ENCODE peak calls at places on chromosomes 13 and 19, in eight cellular contexts. V is OCI-LY7; M is Peyer's patch; N is left ventricle myocardium inferior; U is hepatocyte; W is CD8-positive, alpha-beta memory T cell; Z is lung; G is ascending aorta. S is an unnamed sample.

GRCh38 chr13:32246468-32246867 is 68.7 kb downstream of the ZAR1L start:
- DNase-seq in V (peak), M (peak), N (peak), U (peak), W (no peak), Z (peak), G (peak), S (no peak)

GRCh38 chr13:45055902-45056648 is 64.2 kb upstream of the GTF2F2 start:
- DNase-seq in V (no peak), M (no peak), N (no peak), U (no peak), W (no peak), Z (no peak), G (no peak), S (no peak)

GRCh38 chr19:9128171-9128570 is 1.4 kb upstream of the OR7G3 start:
- DNase-seq in V (no peak), M (no peak), N (no peak), U (no peak), W (no peak), Z (no peak), G (no peak), S (no peak)

GRCh38 chr19:55930996-55931515 is 1.1 kb downstream of the NLRP13 start:
- DNase-seq in V (no peak), M (no peak), N (no peak), U (no peak), W (no peak), Z (no peak), G (no peak), S (no peak)

GRCh38 chr19:33193864-33194362 is at the start of gene LRP3:
- DNase-seq in V (no peak), M (no peak), N (peak), U (peak), W (no peak), Z (no peak), G (no peak), S (no peak)

GRCh38 chr19:46745521-46746280 is at the start of gene FKRP:
- DNase-seq in V (peak), M (peak), N (peak), U (peak), W (peak), Z (no peak), G (no peak), S (no peak)

GRCh38 chr19:5340637-5341447 is at the start of gene PTPRS:
- DNase-seq in V (peak), M (peak), N (peak), U (peak), W (peak), Z (peak), G (peak), S (no peak)

GRCh38 chr19:36215276-36216171 is 618 bp downstream of the ZNF146 start:
- DNase-seq in V (peak), M (peak), N (no peak), U (peak), W (no peak), Z (no peak), G (no peak), S (no peak)

GRCh38 chr13:113410472-113411201 is 42.7 kb downstream of the ADPRHL1 start:
- DNase-seq in V (no peak), M (no peak), N (no peak), U (no peak), W (no peak), Z (no peak), G (peak), S (peak)

GRCh38 chr19:15623711-15624318 is 8.8 kb downstream of the CYP4F8 start:
- DNase-seq in V (no peak), M (no peak), N (no peak), U (no peak), W (no peak), Z (no peak), G (no peak), S (no peak)

GRCh38 chr13:83890358-83890757 is 8.1 kb upstream of the SLITRK1 start:
- DNase-seq in V (no peak), M (no peak), N (no peak), U (no peak), W (no peak), Z (no peak), G (no peak), S (no peak)

GRCh38 chr19:18023596-18024212 is 15.7 kb downstream of the ARRDC2 start:
- DNase-seq in V (peak), M (peak), N (peak), U (no peak), W (peak), Z (no peak), G (peak), S (no peak)

GRCh38 chr19:4647676-4648644 is 8.6 kb downstream of the TNFAIP8L1 start:
- DNase-seq in V (no peak), M (no peak), N (peak), U (no peak), W (no peak), Z (no peak), G (no peak), S (no peak)

GRCh38 chr19:50321831-50322230 is 7.3 kb downstream of the KCNC3 start:
- DNase-seq in V (no peak), M (no peak), N (no peak), U (no peak), W (no peak), Z (no peak), G (no peak), S (no peak)

GRCh38 chr19:15913830-15914229 is 16.0 kb upstream of the CYP4F2 start:
- DNase-seq in V (no peak), M (no peak), N (no peak), U (no peak), W (no peak), Z (no peak), G (no peak), S (no peak)

GRCh38 chr19:6012416-6013170 is 34.7 kb upstream of the RANBP3 start:
- DNase-seq in V (no peak), M (no peak), N (no peak), U (no peak), W (no peak), Z (no peak), G (no peak), S (no peak)

GRCh38 chr19:15464394-15465385 is at the start of gene RASAL3:
- DNase-seq in V (peak), M (peak), N (no peak), U (no peak), W (peak), Z (no peak), G (no peak), S (no peak)

GRCh38 chr19:17902701-17903100 is 30.1 kb upstream of the CCDC124 start:
- DNase-seq in V (no peak), M (no peak), N (no peak), U (no peak), W (no peak), Z (no peak), G (no peak), S (peak)

GRCh38 chr19:8877854-8878705 is 45.9 kb downstream of the MBD3L1 start:
- DNase-seq in V (peak), M (no peak), N (no peak), U (no peak), W (no peak), Z (no peak), G (no peak), S (no peak)

GRCh38 chr13:37806666-37807065 is 62.9 kb downstream of the TRPC4 start:
- DNase-seq in V (no peak), M (no peak), N (no peak), U (peak), W (no peak), Z (no peak), G (no peak), S (no peak)

GRCh38 chr13:34344761-34345600 is 527.0 kb downstream of the RFC3 start:
- DNase-seq in V (no peak), M (no peak), N (no peak), U (no peak), W (no peak), Z (no peak), G (no peak), S (no peak)

GRCh38 chr13:27043013-27043412 is 128.6 kb downstream of the USP12 start:
- DNase-seq in V (no peak), M (no peak), N (no peak), U (peak), W (no peak), Z (peak), G (peak), S (peak)

GRCh38 chr19:33040994-33041827 is 23.5 kb downstream of the RHPN2 start:
- DNase-seq in V (no peak), M (no peak), N (no peak), U (peak), W (no peak), Z (no peak), G (no peak), S (no peak)

GRCh38 chr19:15297416-15298224 is 34.7 kb downstream of the BRD4 start:
- DNase-seq in V (peak), M (no peak), N (no peak), U (peak), W (no peak), Z (no peak), G (no peak), S (no peak)

GRCh38 chr19:46802152-46802551 is 13.8 kb upstream of the SLC1A5 start:
- DNase-seq in V (no peak), M (no peak), N (no peak), U (no peak), W (no peak), Z (no peak), G (no peak), S (no peak)

GRCh38 chr13:51158365-51158764 is 47.3 kb upstream of the C13orf42 start:
- DNase-seq in V (no peak), M (no peak), N (no peak), U (no peak), W (no peak), Z (no peak), G (no peak), S (no peak)

GRCh38 chr13:72666391-72666790 is 61.0 kb downstream of the MZT1 start:
- DNase-seq in V (no peak), M (no peak), N (no peak), U (no peak), W (no peak), Z (no peak), G (no peak), S (no peak)

GRCh38 chr19:7982651-7983099 is 22.8 kb downstream of the ELAVL1 start:
- DNase-seq in V (no peak), M (no peak), N (no peak), U (no peak), W (no peak), Z (no peak), G (no peak), S (no peak)

GRCh38 chr13:71290963-71291937 is 575.8 kb downstream of the DACH1 start:
- DNase-seq in V (peak), M (no peak), N (no peak), U (no peak), W (peak), Z (no peak), G (peak), S (no peak)

GRCh38 chr19:16315825-16316505 is 8.7 kb upstream of the KLF2 start:
- DNase-seq in V (no peak), M (no peak), N (peak), U (peak), W (no peak), Z (peak), G (peak), S (peak)

GRCh38 chr19:35042954-35043604 is 1.6 kb downstream of the HPN start:
- DNase-seq in V (no peak), M (no peak), N (no peak), U (no peak), W (no peak), Z (no peak), G (no peak), S (no peak)

GRCh38 chr19:35041548-35042055 is at the start of gene HPN:
- DNase-seq in V (no peak), M (no peak), N (no peak), U (peak), W (no peak), Z (peak), G (no peak), S (no peak)

GRCh38 chr19:35043906-35044305 is 2.4 kb downstream of the HPN start:
- DNase-seq in V (no peak), M (no peak), N (no peak), U (peak), W (no peak), Z (no peak), G (no peak), S (no peak)

GRCh38 chr19:35040826-35041547 is 534 bp upstream of the HPN start:
- DNase-seq in V (no peak), M (peak), N (peak), U (peak), W (no peak), Z (peak), G (peak), S (no peak)

DNA sequence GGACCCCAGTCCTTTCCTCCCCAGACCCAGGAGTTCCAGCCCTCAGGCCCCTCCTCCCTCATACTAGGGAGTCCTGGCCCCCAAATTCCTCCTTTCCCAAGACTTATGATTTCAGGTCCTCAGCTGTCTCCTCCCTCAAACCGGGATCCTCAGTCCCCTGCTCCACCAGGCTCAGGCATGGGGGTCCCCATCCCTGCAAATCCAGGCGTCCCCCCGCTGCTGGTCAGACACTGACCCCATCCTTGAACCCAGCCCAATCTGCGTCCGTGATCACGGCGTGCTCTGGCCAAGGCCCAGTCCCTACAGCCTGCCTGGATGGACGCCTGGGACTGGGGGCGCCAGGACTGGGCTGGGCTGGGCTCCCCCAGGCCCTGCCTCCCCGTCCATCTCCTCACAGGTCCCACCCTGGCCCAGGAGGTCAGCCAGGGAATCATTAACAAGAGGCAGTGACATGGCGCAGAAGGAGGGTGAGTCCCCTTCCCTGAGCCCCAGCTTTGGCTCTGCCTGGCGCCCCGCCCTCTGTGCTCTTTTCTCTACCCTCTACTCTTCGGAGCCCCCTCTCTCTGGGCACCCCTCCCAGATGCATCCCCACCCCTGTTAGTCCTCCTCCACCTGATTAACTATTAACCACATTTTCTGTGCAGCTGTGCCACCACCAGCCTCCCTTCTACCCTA is 672 bp downstream of the HPN start:
- DNase-seq in V (no peak), M (no peak), N (no peak), U (peak), W (no peak), Z (no peak), G (no peak), S (no peak)
- H3K4me3 ChIP-seq in V (no peak), M (no peak), N (no peak), U (peak), W (no peak), Z (peak), G (no peak), S (no peak)

DNA sequence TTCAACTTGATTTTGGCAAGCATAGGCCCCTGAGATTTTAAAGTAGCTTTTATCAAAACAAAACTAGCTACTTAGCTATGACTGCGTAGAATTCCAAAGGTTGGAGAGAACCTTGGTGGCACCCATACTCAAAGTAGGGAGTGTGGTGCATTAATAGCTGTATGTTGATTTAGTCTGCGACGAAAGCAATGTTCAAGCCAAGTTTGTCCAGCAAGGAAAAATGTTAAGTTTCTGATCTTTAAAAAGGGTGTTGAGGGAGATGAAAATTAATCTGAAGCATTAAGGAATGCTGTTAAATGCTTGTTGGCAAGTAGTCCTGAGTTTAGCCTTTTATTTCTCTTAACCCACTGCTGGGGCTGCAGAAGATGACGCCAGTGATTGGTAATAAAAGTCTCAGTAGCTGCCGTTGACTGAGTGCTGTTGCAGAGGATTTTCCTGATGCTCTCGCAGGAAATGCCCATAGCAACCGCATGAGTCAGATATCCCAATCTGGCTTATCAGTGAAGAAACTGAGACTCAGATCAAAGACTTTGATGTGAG is 75.9 kb upstream of the RNF113B start:
- DNase-seq in V (no peak), M (no peak), N (no peak), U (peak), W (no peak), Z (no peak), G (no peak), S (peak)
- H3K4me3 ChIP-seq in V (no peak), M (no peak), N (no peak), U (no peak), W (no peak), Z (no peak), G (peak), S (no peak)

GRCh38 chr19:10653732-10654609 is at the start of gene ILF3:
- DNase-seq in V (peak), M (peak), N (peak), U (peak), W (peak), Z (peak), G (peak), S (peak)
- H3K4me3 ChIP-seq in V (peak), M (peak), N (peak), U (peak), W (peak), Z (peak), G (peak), S (peak)

GRCh38 chr19:42309686-42310085 is 3.4 kb upstream of the TMEM145 start:
- DNase-seq in V (no peak), M (no peak), N (no peak), U (no peak), W (no peak), Z (no peak), G (no peak), S (no peak)

GRCh38 chr19:42313840-42314755 is 989 bp downstream of the TMEM145 start:
- DNase-seq in V (no peak), M (no peak), N (no peak), U (no peak), W (no peak), Z (no peak), G (no peak), S (no peak)

GRCh38 chr19:42313096-42313839 is at the start of gene TMEM145:
- DNase-seq in V (peak), M (peak), N (no peak), U (peak), W (no peak), Z (no peak), G (no peak), S (no peak)

GRCh38 chr19:42312370-42312769 is 739 bp upstream of the TMEM145 start:
- DNase-seq in V (no peak), M (no peak), N (no peak), U (no peak), W (no peak), Z (no peak), G (no peak), S (no peak)

DNA sequence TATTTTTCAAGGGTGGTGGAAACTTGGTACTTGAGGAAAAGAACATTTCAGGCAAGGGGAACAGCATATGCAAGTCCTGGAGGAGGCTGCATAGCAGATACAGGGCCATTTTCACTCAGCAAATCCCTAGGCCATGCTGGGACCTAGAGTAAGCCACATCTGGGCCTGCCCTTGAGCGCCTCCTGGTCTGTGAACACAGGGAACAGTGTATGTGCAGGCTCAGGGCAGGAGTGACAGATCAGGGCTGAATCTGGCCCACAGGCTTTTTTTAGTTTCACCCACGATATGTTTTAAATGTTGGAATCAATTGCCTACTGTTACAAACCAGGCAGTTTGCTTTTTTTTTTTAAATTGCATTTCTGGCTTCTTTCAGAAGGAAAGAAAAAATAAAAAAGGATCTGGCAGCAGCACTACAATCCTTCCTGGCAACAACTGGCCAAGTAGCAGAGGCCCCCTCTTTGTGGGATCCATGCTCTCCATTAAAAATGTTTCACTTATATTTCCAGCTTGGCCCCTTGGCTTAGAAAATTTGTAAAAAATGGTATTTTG is 1.4 kb upstream of the TMEM145 start:
- DNase-seq in V (no peak), M (no peak), N (no peak), U (no peak), W (no peak), Z (no peak), G (no peak), S (no peak)
- H3K4me3 ChIP-seq in V (no peak), M (no peak), N (no peak), U (no peak), W (no peak), Z (no peak), G (no peak), S (no peak)

GRCh38 chr19:1905863-1906375 is 720 bp downstream of the ADAT3 start:
- DNase-seq in V (no peak), M (no peak), N (no peak), U (no peak), W (no peak), Z (no peak), G (no peak), S (no peak)

GRCh38 chr19:1910169-1910568 is 5.0 kb downstream of the ADAT3 start:
- DNase-seq in V (no peak), M (no peak), N (no peak), U (no peak), W (no peak), Z (no peak), G (no peak), S (no peak)

GRCh38 chr19:1908364-1908678 is 3.1 kb downstream of the ADAT3 start:
- DNase-seq in V (no peak), M (no peak), N (no peak), U (no peak), W (no peak), Z (no peak), G (no peak), S (no peak)

GRCh38 chr19:1906985-1907562 is 1.9 kb downstream of the ADAT3 start:
- DNase-seq in V (no peak), M (no peak), N (no peak), U (no peak), W (no peak), Z (no peak), G (no peak), S (no peak)

GRCh38 chr19:1907563-1908363 is 2.6 kb downstream of the ADAT3 start:
- DNase-seq in V (no peak), M (no peak), N (no peak), U (peak), W (no peak), Z (peak), G (no peak), S (no peak)
- H3K4me3 ChIP-seq in V (no peak), M (peak), N (no peak), U (no peak), W (no peak), Z (no peak), G (no peak), S (no peak)

DNA sequence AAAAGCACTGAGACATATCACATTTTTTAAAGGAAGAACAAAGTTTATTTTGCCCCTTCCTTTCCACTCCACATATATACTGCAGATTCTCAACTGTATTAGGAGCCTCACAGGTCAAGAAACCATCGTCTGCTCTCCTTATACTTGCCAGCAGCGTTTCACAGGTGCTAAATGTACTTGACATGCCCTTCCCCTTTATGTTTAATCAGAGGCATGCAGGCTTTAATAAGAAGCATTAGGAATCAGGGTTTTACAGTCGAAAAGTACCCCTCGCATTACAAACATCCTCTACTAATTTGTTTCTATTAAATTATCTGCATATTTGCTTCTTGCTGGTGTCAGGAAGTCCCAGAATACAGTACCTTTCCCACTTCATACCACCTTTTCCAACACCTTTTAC is 3.7 kb upstream of the RAP2A start:
- DNase-seq in V (no peak), M (no peak), N (no peak), U (no peak), W (no peak), Z (no peak), G (no peak), S (no peak)
- H3K4me3 ChIP-seq in V (no peak), M (no peak), N (no peak), U (no peak), W (no peak), Z (no peak), G (no peak), S (no peak)

GRCh38 chr19:1849132-1849474 is 820 bp upstream of the REXO1 start:
- DNase-seq in V (no peak), M (no peak), N (no peak), U (no peak), W (no peak), Z (no peak), G (no peak), S (no peak)
- H3K4me3 ChIP-seq in V (peak), M (no peak), N (no peak), U (no peak), W (no peak), Z (no peak), G (no peak), S (peak)